ENCODE peak calls at places on chromosomes 1 and 21, in five cellular contexts. W is AG04450, K is heart right ventricle, C is ACHN, T is NCI-H1092 treated with DMSO at 0.1 percent for 48 hours. U is an unnamed sample.

GRCh38 chr1:202643397-202644218 is 66.6 kb downstream of the SYT2 start:
- DNase-seq in W (no peak), K (no peak), C (no peak), T (peak), U (no peak)

GRCh38 chr1:205680073-205680851 is at the start of gene SLC45A3:
- DNase-seq in W (no peak), K (no peak), C (peak), T (peak), U (no peak)

GRCh38 chr1:196516373-196516772 is 91.9 kb downstream of the KCNT2 start:
- DNase-seq in W (no peak), K (no peak), C (no peak), T (no peak), U (no peak)

GRCh38 chr1:186050360-186050759 is 316.2 kb downstream of the HMCN1 start:
- DNase-seq in W (no peak), K (no peak), C (peak), T (no peak), U (no peak)

GRCh38 chr1:94284481-94284880 is 47.1 kb upstream of the ARHGAP29 start:
- DNase-seq in W (no peak), K (no peak), C (no peak), T (no peak), U (no peak)

GRCh38 chr1:22228505-22228911 is 85.6 kb upstream of the WNT4 start:
- DNase-seq in W (no peak), K (no peak), C (no peak), T (no peak), U (no peak)

GRCh38 chr1:41714613-41715389 is 203.9 kb downstream of the HIVEP3 start:
- DNase-seq in W (no peak), K (no peak), C (no peak), T (peak), U (no peak)

GRCh38 chr21:45073301-45074047 is 906 bp upstream of the ADARB1 start:
- DNase-seq in W (no peak), K (no peak), C (no peak), T (peak), U (no peak)

GRCh38 chr1:31297273-31298247 is 728 bp downstream of the ZCCHC17 start:
- DNase-seq in W (no peak), K (no peak), C (no peak), T (no peak), U (no peak)

GRCh38 chr21:29730281-29730680 is 209.5 kb downstream of the GRIK1 start:
- DNase-seq in W (no peak), K (no peak), C (no peak), T (no peak), U (no peak)

GRCh38 chr1:36523850-36524249 is 41.1 kb upstream of the CSF3R start:
- DNase-seq in W (no peak), K (no peak), C (no peak), T (no peak), U (no peak)

GRCh38 chr1:244104309-244105060 is 53.4 kb downstream of the ZBTB18 start:
- DNase-seq in W (peak), K (no peak), C (peak), T (no peak), U (peak)

GRCh38 chr21:32099812-32100416 is 178.9 kb downstream of the MIS18A start:
- DNase-seq in W (no peak), K (no peak), C (no peak), T (no peak), U (no peak)

GRCh38 chr1:27960762-27961645 is 1.2 kb downstream of the XKR8 start:
- DNase-seq in W (no peak), K (no peak), C (peak), T (no peak), U (no peak)

GRCh38 chr1:39154553-39155361 is 49.7 kb upstream of the MACF1 start:
- DNase-seq in W (peak), K (peak), C (no peak), T (peak), U (peak)

GRCh38 chr1:164320780-164321683 is 238.0 kb upstream of the PBX1 start:
- DNase-seq in W (no peak), K (peak), C (no peak), T (peak), U (no peak)

GRCh38 chr1:235941852-235942624 is 75.3 kb upstream of the LYST start:
- DNase-seq in W (no peak), K (no peak), C (no peak), T (no peak), U (no peak)

GRCh38 chr1:83818916-83819315 is 180.0 kb downstream of the TTLL7 start:
- DNase-seq in W (no peak), K (no peak), C (no peak), T (no peak), U (no peak)

GRCh38 chr1:240189386-240189989 is 97.8 kb downstream of the FMN2 start:
- DNase-seq in W (no peak), K (peak), C (peak), T (peak), U (no peak)

GRCh38 chr1:65319141-65319540 is 9.8 kb downstream of the DNAJC6 start:
- DNase-seq in W (no peak), K (peak), C (no peak), T (peak), U (no peak)

U was measured in non-pigmented ciliary epithelial cell.